ENCODE peak calls at places on chromosomes 13 and 19, in six cellular contexts. D is neural crest cell; Y is tibial artery; C is RPMI7951; K is activated CD4-positive, alpha-beta T cell treated with anti-CD3 and anti-CD28 coated beads, Interleukin-2, amount 50 U/mL, for 48 hours; G is left ventricle myocardium inferior. A is an unnamed sample.

GRCh38 chr13:94825507-94825906 is 113.2 kb upstream of the SOX21 start:
- DNase-seq in D (peak), Y (peak), C (no peak), K (no peak), G (peak), A (no peak)

GRCh38 chr13:101869553-101869952 is 417.1 kb downstream of the ITGBL1 start:
- DNase-seq in D (no peak), Y (no peak), C (no peak), K (no peak), G (no peak), A (no peak)

GRCh38 chr19:1570836-1571235 is 2.7 kb upstream of the MEX3D start:
- DNase-seq in D (no peak), Y (no peak), C (no peak), K (no peak), G (no peak), A (no peak)

GRCh38 chr19:52370341-52370710 is 603 bp downstream of the ZNF880 start:
- DNase-seq in D (no peak), Y (no peak), C (no peak), K (no peak), G (no peak), A (no peak)

GRCh38 chr19:10552596-10553053 is 8.9 kb downstream of the ATG4D start:
- DNase-seq in D (no peak), Y (no peak), C (no peak), K (peak), G (no peak), A (peak)

GRCh38 chr13:102555914-102556553 is 40.8 kb upstream of the TPP2 start:
- DNase-seq in D (peak), Y (no peak), C (peak), K (no peak), G (no peak), A (peak)

GRCh38 chr13:104320446-104320845 is 1254.2 kb upstream of the SLC10A2 start:
- DNase-seq in D (no peak), Y (no peak), C (no peak), K (no peak), G (no peak), A (no peak)

GRCh38 chr19:36001605-36002004 is 6.6 kb downstream of the SDHAF1 start:
- DNase-seq in D (no peak), Y (no peak), C (no peak), K (no peak), G (no peak), A (no peak)

GRCh38 chr13:31201341-31202024 is 1.7 kb downstream of the B3GLCT start:
- DNase-seq in D (no peak), Y (peak), C (peak), K (no peak), G (no peak), A (peak)

GRCh38 chr19:5154799-5155426 is 185.7 kb downstream of the PTPRS start:
- DNase-seq in D (no peak), Y (no peak), C (no peak), K (no peak), G (no peak), A (no peak)

GRCh38 chr13:23570931-23571330 is 719 bp downstream of the TNFRSF19 start:
- DNase-seq in D (no peak), Y (no peak), C (peak), K (no peak), G (no peak), A (no peak)

GRCh38 chr19:3459965-3460582 is 20.3 kb downstream of the SMIM24 start:
- DNase-seq in D (no peak), Y (no peak), C (no peak), K (no peak), G (no peak), A (no peak)

GRCh38 chr13:99217461-99218101 is 16.9 kb downstream of the UBAC2 start:
- DNase-seq in D (no peak), Y (no peak), C (no peak), K (no peak), G (no peak), A (no peak)

A was measured in Daoy.